ENCODE peak calls at places on chromosomes 12 and 14, in six cellular contexts. One of them, this sample, is unnamed.

GRCh38 chr14:68487805-68488590 is 304.9 kb downstream of the ZFP36L1 start:
- DNase-seq in pancreas: no peak
- DNase-seq in tibial artery: no peak
- DNase-seq in body of pancreas: no peak
- DNase-seq in neural progenitor cell: peak; percentile 51
- DNase-seq in RWPE2: no peak
- DNase-seq in this sample: no peak

GRCh38 chr14:68815288-68816182 is 22.7 kb upstream of the ZFP36L1 start:
- DNase-seq in RWPE2: peak; percentile 56
- DNase-seq in body of pancreas: no peak
- DNase-seq in pancreas: no peak
- DNase-seq in neural progenitor cell: no peak
- DNase-seq in tibial artery: no peak
- DNase-seq in this sample: no peak

GRCh38 chr12:111386891-111387290 is 18.0 kb upstream of the PHETA1 start:
- DNase-seq in body of pancreas: no peak
- DNase-seq in neural progenitor cell: no peak
- DNase-seq in tibial artery: no peak
- DNase-seq in pancreas: no peak
- DNase-seq in RWPE2: no peak
- DNase-seq in this sample: peak; percentile 75

GRCh38 chr14:25050494-25051170 is 685 bp upstream of the STXBP6 start:
- DNase-seq in pancreas: no peak
- DNase-seq in tibial artery: no peak
- DNase-seq in neural progenitor cell: peak; percentile 57
- DNase-seq in body of pancreas: peak; percentile 24
- DNase-seq in RWPE2: no peak
- DNase-seq in this sample: no peak

GRCh38 chr12:98951401-98951800 is 306.3 kb downstream of the APAF1 start:
- DNase-seq in RWPE2: no peak
- DNase-seq in neural progenitor cell: no peak
- DNase-seq in body of pancreas: no peak
- DNase-seq in pancreas: no peak
- DNase-seq in tibial artery: no peak
- DNase-seq in this sample: no peak

GRCh38 chr14:71050227-71050823 is 143.1 kb downstream of the PCNX1 start:
- DNase-seq in body of pancreas: no peak
- DNase-seq in pancreas: no peak
- DNase-seq in neural progenitor cell: no peak
- DNase-seq in tibial artery: no peak
- DNase-seq in RWPE2: no peak
- DNase-seq in this sample: no peak

GRCh38 chr12:111841236-111841749 is 735 bp upstream of the MAPKAPK5 start:
- DNase-seq in RWPE2: no peak
- DNase-seq in tibial artery: no peak
- DNase-seq in body of pancreas: no peak
- DNase-seq in pancreas: no peak
- DNase-seq in neural progenitor cell: no peak
- DNase-seq in this sample: no peak

GRCh38 chr12:98745578-98746391 is 100.7 kb downstream of the APAF1 start:
- DNase-seq in tibial artery: no peak
- DNase-seq in RWPE2: no peak
- DNase-seq in body of pancreas: peak; percentile 14
- DNase-seq in neural progenitor cell: peak; percentile 26
- DNase-seq in pancreas: no peak
- DNase-seq in this sample: peak; percentile 53

GRCh38 chr12:38053113-38053512 is 263.5 kb upstream of the ALG10B start:
- DNase-seq in pancreas: no peak
- DNase-seq in body of pancreas: no peak
- DNase-seq in RWPE2: no peak
- DNase-seq in tibial artery: no peak
- DNase-seq in neural progenitor cell: no peak
- DNase-seq in this sample: no peak
- H3K9me3 ChIP-seq in pancreas: no peaks in the 10 kb centered on the region
- H3K9me3 ChIP-seq in body of pancreas: no peaks in the 10 kb centered on the region
- H3K9me3 ChIP-seq in RWPE2: no peaks in the 10 kb centered on the region
- H3K9me3 ChIP-seq in tibial artery: peaks cover 22% of the 10 kb centered on the region
- H3K9me3 ChIP-seq in neural progenitor cell: peaks cover 7% of the 10 kb centered on the region
- H3K9me3 ChIP-seq in this sample: no peaks in the 10 kb centered on the region

GRCh38 chr12:120100630-120101029 is 15.9 kb downstream of the RAB35 start:
- DNase-seq in body of pancreas: peak; percentile 84
- DNase-seq in RWPE2: no peak
- DNase-seq in neural progenitor cell: no peak
- DNase-seq in pancreas: peak; percentile 53
- DNase-seq in tibial artery: peak; percentile 77
- DNase-seq in this sample: peak; percentile 86
- H3K4me3 ChIP-seq in body of pancreas: no peak overlapping the region
- H3K4me3 ChIP-seq in RWPE2: no peak overlapping the region
- H3K4me3 ChIP-seq in neural progenitor cell: no peak overlapping the region
- H3K4me3 ChIP-seq in pancreas: no peak overlapping the region
- H3K4me3 ChIP-seq in tibial artery: no peak overlapping the region
- H3K4me3 ChIP-seq in this sample: no peak overlapping the region

DNA sequence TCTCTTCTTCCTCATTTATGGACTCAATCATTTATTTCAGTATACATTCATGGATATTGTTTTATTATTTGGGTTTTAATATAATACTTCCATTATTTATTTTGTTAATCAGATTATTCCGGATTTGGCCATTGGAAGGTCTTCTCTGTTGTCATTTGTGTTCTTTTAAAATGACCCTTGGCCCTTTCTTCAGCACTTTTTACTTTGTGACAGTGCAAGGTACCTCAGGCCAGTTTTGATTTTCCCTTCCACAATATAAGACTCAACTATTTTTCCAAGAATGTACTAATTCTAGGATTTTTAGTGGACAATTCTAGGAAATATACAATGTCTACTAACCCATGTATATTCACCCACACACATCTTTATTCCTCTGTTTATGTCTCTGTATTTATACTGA is 521.4 kb upstream of the FOXG1 start:
- DNase-seq in neural progenitor cell: no peak
- DNase-seq in tibial artery: no peak
- DNase-seq in pancreas: no peak
- DNase-seq in body of pancreas: no peak
- DNase-seq in RWPE2: no peak
- DNase-seq in this sample: no peak
- H3K9me3 ChIP-seq in neural progenitor cell: no peaks in the 10 kb centered on the region
- H3K9me3 ChIP-seq in tibial artery: no peaks in the 10 kb centered on the region
- H3K9me3 ChIP-seq in pancreas: no peaks in the 10 kb centered on the region
- H3K9me3 ChIP-seq in body of pancreas: no peaks in the 10 kb centered on the region
- H3K9me3 ChIP-seq in RWPE2: no peaks in the 10 kb centered on the region
- H3K9me3 ChIP-seq in this sample: no peaks in the 10 kb centered on the region

GRCh38 chr12:6093764-6094163 is 30.7 kb downstream of the VWF start:
- DNase-seq in tibial artery: no peak
- DNase-seq in neural progenitor cell: no peak
- DNase-seq in body of pancreas: no peak
- DNase-seq in pancreas: no peak
- DNase-seq in RWPE2: no peak
- DNase-seq in this sample: no peak
- H3K4me3 ChIP-seq in tibial artery: no peak overlapping the region
- H3K4me3 ChIP-seq in neural progenitor cell: no peak overlapping the region
- H3K4me3 ChIP-seq in body of pancreas: no peak overlapping the region
- H3K4me3 ChIP-seq in pancreas: no peak overlapping the region
- H3K4me3 ChIP-seq in RWPE2: no peak overlapping the region
- H3K4me3 ChIP-seq in this sample: no peak overlapping the region

GRCh38 chr12:48816148-48816854 is 2.0 kb upstream of the CACNB3 start:
- DNase-seq in tibial artery: no peak
- DNase-seq in pancreas: no peak
- DNase-seq in RWPE2: no peak
- DNase-seq in neural progenitor cell: no peak
- DNase-seq in body of pancreas: peak; percentile 39
- DNase-seq in this sample: peak; percentile 47
- H3K9me3 ChIP-seq in tibial artery: no peaks in the 10 kb centered on the region
- H3K9me3 ChIP-seq in pancreas: no peaks in the 10 kb centered on the region
- H3K9me3 ChIP-seq in RWPE2: no peaks in the 10 kb centered on the region
- H3K9me3 ChIP-seq in neural progenitor cell: no peaks in the 10 kb centered on the region
- H3K9me3 ChIP-seq in body of pancreas: no peaks in the 10 kb centered on the region
- H3K9me3 ChIP-seq in this sample: no peaks in the 10 kb centered on the region

GRCh38 chr12:132386926-132387497 is 57.6 kb upstream of the GALNT9 start:
- DNase-seq in neural progenitor cell: no peak
- DNase-seq in pancreas: no peak
- DNase-seq in body of pancreas: no peak
- DNase-seq in RWPE2: peak; percentile 47
- DNase-seq in tibial artery: no peak
- DNase-seq in this sample: peak; percentile 39
- H3K4me3 ChIP-seq in neural progenitor cell: no peak overlapping the region
- H3K4me3 ChIP-seq in pancreas: no peak overlapping the region
- H3K4me3 ChIP-seq in body of pancreas: no peak overlapping the region
- H3K4me3 ChIP-seq in RWPE2: no peak overlapping the region
- H3K4me3 ChIP-seq in tibial artery: no peak overlapping the region
- H3K4me3 ChIP-seq in this sample: no peak overlapping the region

DNA sequence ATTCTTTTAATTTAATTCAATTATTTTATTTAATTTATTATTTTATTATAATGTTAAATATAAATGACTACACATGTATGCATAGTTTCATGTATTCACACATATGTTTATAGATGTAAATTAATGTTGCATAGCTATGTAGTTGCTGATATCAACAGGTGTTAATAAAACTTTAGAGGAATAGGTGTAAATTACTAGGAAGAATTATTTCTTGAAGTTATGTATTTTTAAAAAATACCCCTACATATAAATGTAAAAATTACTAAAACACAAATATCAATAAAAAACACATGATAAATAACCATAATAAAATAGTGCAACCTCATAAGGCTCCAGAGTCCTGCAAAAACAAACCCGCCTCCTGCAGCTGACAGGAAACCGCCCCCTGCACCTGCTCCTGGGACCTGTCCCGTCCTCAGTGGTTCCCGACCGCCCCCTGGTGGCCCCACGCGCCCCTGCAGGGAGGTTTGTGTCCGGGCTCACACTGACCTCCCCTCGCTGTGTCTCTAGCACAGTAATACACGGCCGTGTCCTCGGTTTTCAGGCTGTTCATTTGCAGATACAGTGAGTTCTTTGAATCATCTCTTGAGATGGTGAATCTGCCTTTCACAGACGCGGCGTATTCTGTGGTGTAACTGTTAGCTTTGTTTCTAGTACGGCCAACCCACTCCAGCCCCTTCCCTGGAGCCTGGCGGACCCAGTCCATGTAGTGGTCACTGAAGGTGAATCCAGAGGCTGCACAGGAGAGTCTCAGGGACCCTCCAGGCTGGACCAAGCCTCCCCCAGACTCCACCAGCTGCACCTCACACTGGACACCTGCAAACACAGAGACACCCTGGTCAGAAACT is 1264.0 kb downstream of the TMEM121 start:
- DNase-seq in pancreas: peak; percentile 64
- DNase-seq in RWPE2: no peak
- DNase-seq in neural progenitor cell: peak; percentile 2
- DNase-seq in body of pancreas: peak; percentile 66
- DNase-seq in tibial artery: peak; percentile 45
- DNase-seq in this sample: peak; percentile 28
- H3K9me3 ChIP-seq in pancreas: no peaks in the 10 kb centered on the region
- H3K9me3 ChIP-seq in RWPE2: no peaks in the 10 kb centered on the region
- H3K9me3 ChIP-seq in neural progenitor cell: peaks cover 34% of the 10 kb centered on the region
- H3K9me3 ChIP-seq in body of pancreas: no peaks in the 10 kb centered on the region
- H3K9me3 ChIP-seq in tibial artery: no peaks in the 10 kb centered on the region
- H3K9me3 ChIP-seq in this sample: no peaks in the 10 kb centered on the region

This sample was measured in right cardiac atrium.